ENCODE peak calls at places on chromosomes 13 and 19, in four cellular contexts. C is pancreas, O is ascending aorta, D is Caco-2. B is an unnamed sample. For H3K4me1, the result is how much of the 10 kb centered on the place peaks cover.

GRCh38 chr13:90824027-90824426 is 523.5 kb upstream of the MIR17HG start:
- DNase-seq in O (no peak), D (no peak), C (no peak), B (no peak)

GRCh38 chr13:104085611-104086010 is 1019.4 kb upstream of the SLC10A2 start:
- DNase-seq in D (no peak), O (no peak), C (no peak), B (no peak)

GRCh38 chr19:814108-815078 is 7.4 kb downstream of the PLPPR3 start:
- DNase-seq in C (no peak), D (no peak), O (no peak), B (no peak)

GRCh38 chr19:38164526-38164925 is 59.5 kb downstream of the DPF1 start:
- DNase-seq in C (no peak), O (no peak), D (no peak), B (no peak)

GRCh38 chr13:44819245-44819644 is 170.0 kb downstream of the NUFIP1 start:
- DNase-seq in O (no peak), D (peak), C (no peak), B (no peak)

GRCh38 chr19:3655402-3656072 is 28.9 kb upstream of the CACTIN start:
- DNase-seq in D (no peak), C (no peak), O (no peak), B (no peak)

GRCh38 chr13:35881360-35881759 is 249.8 kb downstream of the DCLK1 start:
- DNase-seq in C (no peak), O (no peak), D (no peak), B (no peak)

GRCh38 chr13:109780880-109781383 is 5.5 kb downstream of the IRS2 start:
- DNase-seq in C (no peak), O (no peak), D (no peak), B (peak)

GRCh38 chr13:50257646-50258045 is 242.4 kb downstream of the KCNRG start:
- DNase-seq in O (no peak), D (no peak), C (no peak), B (no peak)

GRCh38 chr13:50250403-50250802 is 235.2 kb downstream of the KCNRG start:
- DNase-seq in O (no peak), D (no peak), C (no peak), B (no peak)

GRCh38 chr13:50261502-50261901 is 246.3 kb downstream of the KCNRG start:
- DNase-seq in C (no peak), D (no peak), O (no peak), B (no peak)

DNA sequence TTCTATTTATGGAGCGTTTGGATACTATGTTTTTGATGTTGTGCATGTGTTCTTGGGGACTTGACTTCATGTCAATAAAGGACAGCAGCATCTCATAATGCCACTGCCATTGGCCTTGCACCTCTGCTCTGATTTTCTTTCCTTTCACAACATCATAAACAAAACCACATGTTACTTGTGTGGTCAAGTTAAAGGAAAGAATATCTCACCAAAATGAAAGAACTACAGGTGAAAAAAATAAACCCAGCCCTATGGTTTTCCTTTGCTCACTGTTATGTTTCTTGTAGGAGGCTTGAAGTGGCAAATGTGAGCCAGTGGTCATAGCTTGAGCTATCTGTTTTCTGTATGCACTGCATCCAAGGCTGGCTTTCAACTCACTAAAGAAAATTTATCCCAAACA is 240.4 kb downstream of the KCNRG start:
- DNase-seq in O (no peak), D (no peak), C (no peak), B (no peak)
- H3K4me1 ChIP-seq in O (under half), D (under half), C (under half), B (under half)

DNA sequence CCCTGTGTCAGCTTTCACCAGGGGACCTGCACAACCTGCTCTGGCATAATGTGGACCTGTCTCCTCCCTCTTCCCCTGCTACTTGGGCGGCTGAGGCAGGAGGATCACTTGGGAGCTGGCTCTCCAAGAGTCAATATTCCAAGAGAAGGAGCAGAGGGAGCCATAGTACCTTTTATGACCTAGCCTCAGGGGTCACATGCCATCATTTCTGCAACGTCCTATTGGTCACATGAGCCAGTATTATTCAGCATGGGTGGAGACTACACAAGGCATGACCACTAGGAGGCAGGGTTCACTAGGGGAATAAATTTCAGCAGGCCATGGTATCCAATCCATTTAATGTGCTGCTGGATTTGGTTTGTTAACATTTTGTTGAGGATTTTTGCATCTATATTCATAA is 12.0 kb upstream of the SHFL start:
- DNase-seq in D (peak), C (no peak), O (no peak), B (no peak)
- TF ChIP-seq CTCF in D (peak), C (no peak), O (no peak), B (no peak)

GRCh38 chr13:98453254-98453843 is 123.6 kb downstream of the STK24 start:
- DNase-seq in C (no peak), O (no peak), D (no peak), B (no peak)
- H3K4me1 ChIP-seq in C (under half), O (under half), D (under half), B (half or more)

DNA sequence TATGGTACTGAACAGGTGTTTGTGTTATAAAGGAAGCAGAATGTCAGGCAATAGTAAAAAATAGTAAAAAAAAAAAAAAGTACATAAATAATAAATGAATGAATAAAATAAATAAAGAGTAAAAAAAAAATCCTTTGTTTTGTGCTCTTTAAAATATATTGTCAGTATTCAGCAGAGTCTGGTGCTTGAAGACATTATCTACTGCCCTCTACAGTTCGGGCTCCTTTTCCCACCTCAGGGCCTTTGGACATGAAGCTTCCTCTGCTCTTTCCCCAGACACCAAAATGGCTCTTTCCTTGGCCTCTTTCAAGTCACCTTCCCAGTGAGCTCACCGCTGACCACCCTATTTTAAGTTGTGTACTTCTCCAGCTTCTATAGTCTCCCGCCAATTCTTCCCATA is 137.5 kb downstream of the TNFRSF19 start:
- DNase-seq in C (no peak), D (peak), O (no peak), B (no peak)
- TF ChIP-seq CTCF in C (no peak), D (peak), O (no peak), B (peak)

GRCh38 chr13:51646041-51646670 is 61.9 kb downstream of the WDFY2 start:
- DNase-seq in C (no peak), D (no peak), O (no peak), B (no peak)

GRCh38 chr13:51643882-51644281 is 59.6 kb downstream of the WDFY2 start:
- DNase-seq in D (no peak), O (no peak), C (no peak), B (no peak)

GRCh38 chr13:51645154-51645650 is 60.9 kb downstream of the WDFY2 start:
- DNase-seq in C (no peak), O (no peak), D (no peak), B (no peak)

GRCh38 chr13:51644649-51645048 is 60.4 kb downstream of the WDFY2 start:
- DNase-seq in C (no peak), O (no peak), D (no peak), B (no peak)

DNA sequence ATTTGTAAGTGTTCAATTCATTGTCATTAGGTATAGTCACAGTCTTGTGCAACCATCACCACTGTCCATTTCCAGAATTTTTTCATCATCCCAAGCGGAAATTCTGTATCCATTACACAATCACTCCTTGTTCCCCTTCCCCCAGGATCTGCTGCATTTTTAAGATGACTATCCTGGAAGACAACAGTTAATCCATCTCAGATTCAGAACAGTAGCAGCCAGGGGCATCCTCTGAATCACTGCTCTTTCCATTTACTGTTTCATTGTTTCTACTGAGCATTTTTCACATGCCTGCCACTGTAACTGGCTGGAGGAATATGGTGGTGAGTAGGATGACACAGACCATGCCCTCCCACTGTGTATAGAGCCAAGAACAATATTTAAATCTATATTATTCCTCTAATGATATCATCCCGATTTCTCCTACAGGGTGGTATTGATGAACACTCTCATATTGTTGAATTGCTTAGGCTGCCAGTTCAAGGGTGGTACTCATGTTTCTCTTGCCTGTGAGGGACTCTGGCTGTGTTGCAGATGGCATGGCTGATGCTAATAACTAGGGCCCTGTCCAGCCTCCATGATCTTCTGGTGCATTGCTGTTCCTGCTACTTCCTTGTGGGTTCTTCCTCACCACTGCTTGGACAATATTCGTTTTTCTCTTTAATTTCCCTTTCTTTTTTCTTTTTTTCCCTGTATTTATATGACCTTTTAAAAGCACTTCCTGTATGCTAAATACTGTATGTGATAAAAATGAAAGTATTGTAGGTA is 59.0 kb downstream of the WDFY2 start:
- DNase-seq in C (no peak), O (no peak), D (no peak), B (no peak)
- H3K4me1 ChIP-seq in C (under half), O (under half), D (under half), B (under half)

GRCh38 chr13:66547685-66548084 is 682.5 kb downstream of the PCDH9 start:
- DNase-seq in C (no peak), O (no peak), D (no peak), B (no peak)
- TF ChIP-seq CTCF in C (no peak), O (no peak), D (no peak), B (no peak)

GRCh38 chr19:42282810-42283247 is 13.8 kb downstream of the CIC start:
- DNase-seq in O (no peak), D (no peak), C (no peak), B (no peak)
- H3K4me1 ChIP-seq in O (half or more), D (under half), C (under half), B (half or more)